ENCODE peak calls at places on chromosomes 7 and 10, in ten cellular contexts. I, K, P, J, Q, M, B, A, W and R are unnamed samples.

GRCh38 chr10:133353202-133353959 is 4.4 kb downstream of the FUOM start:
- DNase-seq in I (no peak), K (no peak), P (no peak), J (no peak), Q (no peak), M (no peak), B (no peak), A (no peak), W (no peak), R (no peak)

GRCh38 chr10:11170993-11171416 is 153.3 kb downstream of the CELF2 start:
- DNase-seq in I (no peak), K (no peak), P (no peak), J (no peak), Q (no peak), M (no peak), B (no peak), A (no peak), W (no peak), R (no peak)

GRCh38 chr7:123633553-123633952 is 22.1 kb upstream of the LMOD2 start:
- DNase-seq in I (peak), K (no peak), P (peak), J (no peak), Q (no peak), M (peak), B (no peak), A (no peak), W (peak), R (no peak)

GRCh38 chr10:104937528-104937927 is 296.4 kb downstream of the SORCS3 start:
- DNase-seq in I (no peak), K (no peak), P (peak), J (no peak), Q (no peak), M (peak), B (no peak), A (no peak), W (peak), R (no peak)

GRCh38 chr7:27929127-27929526 is 189.2 kb downstream of the TAX1BP1 start:
- DNase-seq in I (no peak), K (no peak), P (no peak), J (no peak), Q (no peak), M (no peak), B (no peak), A (no peak), W (no peak), R (no peak)

GRCh38 chr7:108561047-108561619 is 8.4 kb downstream of the THAP5 start:
- DNase-seq in I (no peak), K (no peak), P (peak), J (no peak), Q (no peak), M (no peak), B (no peak), A (no peak), W (peak), R (no peak)

GRCh38 chr7:149599636-149600206 is 102.1 kb upstream of the ZNF746 start:
- DNase-seq in I (no peak), K (no peak), P (no peak), J (no peak), Q (no peak), M (no peak), B (no peak), A (no peak), W (no peak), R (no peak)

GRCh38 chr7:112157072-112157471 is 49.1 kb downstream of the DOCK4 start:
- DNase-seq in I (peak), K (no peak), P (peak), J (no peak), Q (no peak), M (no peak), B (no peak), A (no peak), W (peak), R (peak)

GRCh38 chr10:16116404-16117304 is 256.3 kb upstream of the MINDY3 start:
- DNase-seq in I (peak), K (no peak), P (peak), J (no peak), Q (no peak), M (no peak), B (peak), A (no peak), W (peak), R (peak)

GRCh38 chr7:75986147-75986781 is 8.1 kb downstream of the TMEM120A start:
- DNase-seq in I (no peak), K (no peak), P (no peak), J (no peak), Q (no peak), M (no peak), B (no peak), A (no peak), W (no peak), R (no peak)

GRCh38 chr10:11017575-11018425 is at the start of gene CELF2:
- DNase-seq in I (no peak), K (peak), P (no peak), J (peak), Q (peak), M (no peak), B (peak), A (peak), W (no peak), R (no peak)

GRCh38 chr7:140176811-140177702 is at the start of gene KDM7A:
- DNase-seq in I (peak), K (peak), P (peak), J (peak), Q (peak), M (peak), B (peak), A (peak), W (peak), R (peak)

GRCh38 chr10:29784175-29784773 is 149.5 kb upstream of the SVIL start:
- DNase-seq in I (peak), K (peak), P (peak), J (no peak), Q (no peak), M (peak), B (no peak), A (no peak), W (peak), R (no peak)

GRCh38 chr10:62728479-62728878 is 76.0 kb upstream of the ADO start:
- DNase-seq in I (no peak), K (no peak), P (peak), J (no peak), Q (no peak), M (no peak), B (no peak), A (no peak), W (peak), R (peak)

GRCh38 chr10:69866688-69867461 is 65.2 kb downstream of the COL13A1 start:
- DNase-seq in I (peak), K (peak), P (peak), J (no peak), Q (no peak), M (peak), B (peak), A (no peak), W (peak), R (no peak)